ENCODE peak calls at places on chromosomes 1 and 21, in five cellular contexts. M is uterus, S is MM.1S, X is tibial artery, F is IMR-90. E is an unnamed sample. For H3K36me3 and H3K27me3, the result is how much of the 10 kb centered on the place peaks cover.

GRCh38 chr1:224317383-224318045 is 12.5 kb downstream of the NVL start:
- DNase-seq in M (no peak), S (no peak), X (no peak), F (no peak), E (no peak)

GRCh38 chr1:54377040-54377691 is 29.0 kb downstream of the SSBP3 start:
- DNase-seq in M (no peak), S (peak), X (no peak), F (peak), E (no peak)

GRCh38 chr1:154502066-154502741 is at the start of the genes SHE and TDRD10:
- DNase-seq in M (peak), S (no peak), X (no peak), F (no peak), E (no peak)

GRCh38 chr1:202254454-202255252 is 61.1 kb downstream of the LGR6 start:
- DNase-seq in M (no peak), S (no peak), X (peak), F (peak), E (no peak)

GRCh38 chr1:152886090-152886489 is 8.0 kb downstream of the SMCP start:
- DNase-seq in M (no peak), S (no peak), X (no peak), F (no peak), E (no peak)

GRCh38 chr21:34890724-34891609 is 158.1 kb downstream of the RUNX1 start:
- DNase-seq in M (no peak), S (no peak), X (peak), F (peak), E (no peak)

GRCh38 chr1:27487927-27488522 is 1.9 kb downstream of the WASF2 start:
- DNase-seq in M (no peak), S (no peak), X (no peak), F (no peak), E (no peak)

GRCh38 chr1:172279951-172280350 is 140.5 kb upstream of the C1orf105 start:
- DNase-seq in M (no peak), S (no peak), X (no peak), F (peak), E (no peak)

GRCh38 chr1:29197590-29197924 is 15.9 kb upstream of the SRSF4 start:
- DNase-seq in M (no peak), S (peak), X (no peak), F (peak), E (no peak)

GRCh38 chr21:41611441-41611840 is 103.5 kb upstream of the TMPRSS2 start:
- DNase-seq in M (no peak), S (no peak), X (peak), F (no peak), E (no peak)

GRCh38 chr1:26459573-26460031 is 12.6 kb upstream of the HMGN2 start:
- DNase-seq in M (no peak), S (no peak), X (no peak), F (no peak), E (no peak)

GRCh38 chr1:26459148-26459547 is 13.1 kb upstream of the HMGN2 start:
- DNase-seq in M (no peak), S (no peak), X (no peak), F (no peak), E (no peak)
- H3K36me3 ChIP-seq in M (under half), S (under half), X (under half), F (under half), E (under half)

GRCh38 chr1:187280051-187280450 is 451.3 kb downstream of the PLA2G4A start:
- DNase-seq in M (no peak), S (no peak), X (no peak), F (no peak), E (no peak)

GRCh38 chr1:187275346-187275745 is 446.6 kb downstream of the PLA2G4A start:
- DNase-seq in M (no peak), S (no peak), X (no peak), F (no peak), E (no peak)

GRCh38 chr1:187275985-187276580 is 447.3 kb downstream of the PLA2G4A start:
- DNase-seq in M (no peak), S (no peak), X (no peak), F (no peak), E (no peak)

GRCh38 chr1:187281085-187281484 is 452.3 kb downstream of the PLA2G4A start:
- DNase-seq in M (no peak), S (no peak), X (no peak), F (no peak), E (no peak)

GRCh38 chr1:187276677-187277076 is 447.9 kb downstream of the PLA2G4A start:
- DNase-seq in M (no peak), S (no peak), X (no peak), F (no peak), E (no peak)
- TF ChIP-seq CTCF in M (no peak), S (no peak), X (no peak), F (no peak), E (no peak)

GRCh38 chr1:18124977-18125376 is 17.4 kb downstream of the IGSF21 start:
- DNase-seq in M (no peak), S (no peak), X (no peak), F (no peak), E (no peak)
- H3K27me3 ChIP-seq in M (under half), S (half or more), X (under half), F (under half), E (under half)

GRCh38 chr1:197595244-197595904 is 179.9 kb downstream of the DENND1B start:
- DNase-seq in M (no peak), S (no peak), X (no peak), F (no peak), E (no peak)

GRCh38 chr1:197604327-197604726 is 171.0 kb downstream of the DENND1B start:
- DNase-seq in M (no peak), S (no peak), X (no peak), F (no peak), E (no peak)

GRCh38 chr1:197598935-197599334 is 176.3 kb downstream of the DENND1B start:
- DNase-seq in M (no peak), S (no peak), X (no peak), F (no peak), E (no peak)

GRCh38 chr1:197599789-197600188 is 175.5 kb downstream of the DENND1B start:
- DNase-seq in M (no peak), S (no peak), X (no peak), F (no peak), E (no peak)

GRCh38 chr1:197600751-197601150 is 174.5 kb downstream of the DENND1B start:
- DNase-seq in M (no peak), S (no peak), X (no peak), F (no peak), E (no peak)
- H3K36me3 ChIP-seq in M (under half), S (under half), X (under half), F (under half), E (under half)

GRCh38 chr1:6180215-6180577 is at the start of gene CHD5:
- DNase-seq in M (no peak), S (no peak), X (no peak), F (no peak), E (no peak)
- TF ChIP-seq CTCF in M (peak), S (no peak), X (no peak), F (peak), E (no peak)

DNA sequence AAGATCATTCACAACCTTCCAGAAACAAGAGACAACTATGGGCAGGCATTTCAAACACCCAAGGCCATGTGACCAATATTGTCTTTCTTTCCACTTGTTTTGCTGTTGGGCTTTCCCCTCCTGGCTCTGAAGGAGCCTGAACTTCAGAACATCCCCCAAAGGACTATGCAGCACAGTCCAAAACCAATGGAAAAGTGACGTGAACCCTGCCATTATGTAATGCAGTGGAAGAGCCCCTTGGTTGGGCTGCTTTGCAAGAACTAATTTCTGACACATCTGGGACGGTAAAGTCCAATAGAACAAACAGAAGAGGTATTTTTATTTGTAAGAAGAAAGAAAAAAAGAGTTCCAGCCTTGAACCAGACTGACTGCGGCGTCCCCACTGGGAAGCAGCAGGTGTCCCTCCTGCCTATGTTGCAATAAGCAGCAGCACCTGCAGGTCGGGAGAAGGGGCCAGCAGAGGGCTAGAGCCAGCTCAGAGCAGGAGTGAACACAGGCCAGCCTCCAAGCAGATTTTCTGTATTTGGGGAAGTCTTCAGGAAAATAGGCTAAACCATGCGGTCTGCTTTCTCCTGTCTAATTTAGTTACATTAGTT is 116.7 kb downstream of the CDC7 start:
- DNase-seq in M (peak), S (no peak), X (no peak), F (no peak), E (no peak)
- H3K27me3 ChIP-seq in M (under half), S (under half), X (under half), F (under half), E (under half)

DNA sequence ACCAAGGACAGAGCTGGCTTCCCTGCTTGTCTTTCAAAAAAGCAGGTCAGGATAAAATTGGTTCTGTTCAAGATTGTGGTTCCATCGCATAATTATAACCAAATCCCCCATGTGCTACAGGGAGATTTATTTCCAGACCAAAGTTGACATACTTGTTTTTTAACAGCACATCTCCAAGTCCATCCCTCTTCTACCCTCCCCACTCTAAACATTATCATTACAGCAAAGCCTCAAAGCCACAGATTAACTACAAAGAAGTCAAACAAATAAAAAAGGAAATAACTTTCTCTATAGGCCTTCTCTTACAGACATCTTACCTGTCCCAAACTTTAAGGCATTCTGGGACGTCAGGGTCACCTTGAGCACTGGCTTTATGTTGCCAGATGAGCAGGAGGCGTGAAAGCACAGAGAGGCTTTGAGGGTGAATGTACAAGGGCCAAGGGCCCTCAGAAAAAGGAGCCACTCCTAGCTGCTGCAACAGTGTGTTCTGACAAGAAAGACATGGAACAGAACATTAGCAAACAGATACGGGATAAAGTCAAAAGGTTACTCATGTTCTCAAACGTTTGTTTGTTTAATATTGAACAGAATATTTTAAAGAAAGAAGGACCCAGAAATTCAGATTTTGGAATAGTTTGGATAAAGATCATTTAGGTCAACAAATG is 31.2 kb downstream of the UBR4 start:
- DNase-seq in M (no peak), S (no peak), X (no peak), F (no peak), E (no peak)
- H3K36me3 ChIP-seq in M (under half), S (under half), X (half or more), F (half or more), E (under half)

GRCh38 chr1:150516616-150517015 is 1.1 kb downstream of the FALEC start:
- DNase-seq in M (no peak), S (no peak), X (no peak), F (no peak), E (no peak)
- TF ChIP-seq CTCF in M (no peak), S (no peak), X (no peak), F (no peak), E (no peak)